ENCODE peak calls at places on chromosomes 5 and 9, in four cellular contexts. A is trophoblast cell, E is IMR-90, N is mesenchymal stem cell. R is an unnamed sample. For H3K9me3, the result is how much of the 10 kb centered on the place peaks cover.

GRCh38 chr5:112417931-112418358 is 1.1 kb downstream of the EPB41L4A start:
- DNase-seq in A (peak), E (no peak), N (peak), R (no peak)

GRCh38 chr5:93428868-93429267 is 152.2 kb downstream of the NR2F1-AS1 start:
- DNase-seq in N (peak), A (no peak), E (peak), R (no peak)

GRCh38 chr5:116769470-116769869 is 194.8 kb upstream of the SEMA6A start:
- DNase-seq in A (no peak), E (no peak), N (no peak), R (no peak)

GRCh38 chr5:174190073-174190675 is 144.7 kb downstream of the NSG2 start:
- DNase-seq in A (no peak), E (no peak), N (no peak), R (no peak)

GRCh38 chr5:141001466-141001853 is 35.2 kb downstream of the PCDHAC2 start:
- DNase-seq in E (no peak), N (peak), A (no peak), R (peak)

GRCh38 chr5:176446884-176447537 is 1.2 kb upstream of the FAF2 start:
- DNase-seq in N (no peak), A (no peak), E (no peak), R (peak)

GRCh38 chr9:133493845-133494540 is 15.1 kb upstream of the SLC2A6 start:
- DNase-seq in A (no peak), N (no peak), E (no peak), R (no peak)

GRCh38 chr9:93096131-93096802 is at the start of gene CARD19:
- DNase-seq in N (peak), E (peak), A (peak), R (no peak)

GRCh38 chr9:76486151-76486550 is 27.2 kb downstream of the GCNT1 start:
- DNase-seq in A (peak), E (peak), N (no peak), R (no peak)

GRCh38 chr5:60228676-60229075 is 335.1 kb upstream of the PDE4D start:
- DNase-seq in N (no peak), A (no peak), E (no peak), R (no peak)

GRCh38 chr9:694499-695154 is 146.9 kb upstream of the DMRT1 start:
- DNase-seq in A (peak), E (peak), N (peak), R (no peak)

GRCh38 chr9:79708541-79708940 is 136.8 kb downstream of the TLE4 start:
- DNase-seq in E (no peak), A (no peak), N (no peak), R (no peak)

GRCh38 chr9:22238809-22239684 is 207.6 kb upstream of the DMRTA1 start:
- DNase-seq in A (no peak), N (peak), E (peak), R (no peak)

GRCh38 chr5:4563400-4563799 is 576.7 kb upstream of the ADAMTS16 start:
- DNase-seq in A (no peak), E (no peak), N (no peak), R (peak)

GRCh38 chr5:105840800-105841199 is 1829.9 kb downstream of the EFNA5 start:
- DNase-seq in A (no peak), N (no peak), E (no peak), R (no peak)

GRCh38 chr5:150364004-150364403 is 6.5 kb downstream of the TCOF1 start:
- DNase-seq in N (no peak), E (no peak), A (no peak), R (no peak)

GRCh38 chr5:95283022-95283615 is 1.8 kb downstream of the MCTP1 start:
- DNase-seq in A (no peak), E (no peak), N (no peak), R (peak)

DNA sequence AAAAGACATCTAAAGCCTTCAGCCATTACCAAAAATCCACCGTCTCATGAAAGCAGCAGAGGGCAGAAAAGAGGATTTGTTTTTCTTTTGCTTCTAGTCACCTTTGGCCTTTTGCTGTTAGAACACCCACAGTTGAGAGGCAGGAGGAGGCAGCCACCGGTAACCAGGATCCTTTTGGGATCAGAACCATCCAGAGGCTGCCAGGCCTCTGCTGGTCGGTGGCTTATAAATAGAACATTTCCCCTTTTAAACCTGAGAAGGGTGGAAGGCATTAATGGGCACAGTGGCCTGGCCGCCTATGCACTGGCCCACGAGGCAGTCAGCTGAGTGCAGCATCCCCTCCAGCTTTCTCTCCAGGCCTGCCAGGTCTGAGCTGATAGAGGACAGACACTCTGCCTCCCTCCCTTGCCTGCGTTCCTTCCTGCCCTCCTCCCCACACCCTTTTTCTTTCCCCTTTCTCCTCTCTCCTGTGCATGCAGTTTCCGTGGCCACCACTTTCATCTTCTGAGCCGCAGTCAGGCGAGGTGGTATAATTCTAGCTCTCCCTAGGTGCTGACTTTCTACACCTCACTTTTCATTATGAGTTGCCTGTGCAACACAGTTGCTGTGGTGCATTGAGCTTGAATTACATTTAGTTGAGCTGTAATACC is 253.4 kb downstream of the ARHGAP26 start:
- DNase-seq in N (no peak), A (no peak), E (peak), R (no peak)
- H3K14ac ChIP-seq in N (no peak), A (no peak), E (peak), R (no peak)

DNA sequence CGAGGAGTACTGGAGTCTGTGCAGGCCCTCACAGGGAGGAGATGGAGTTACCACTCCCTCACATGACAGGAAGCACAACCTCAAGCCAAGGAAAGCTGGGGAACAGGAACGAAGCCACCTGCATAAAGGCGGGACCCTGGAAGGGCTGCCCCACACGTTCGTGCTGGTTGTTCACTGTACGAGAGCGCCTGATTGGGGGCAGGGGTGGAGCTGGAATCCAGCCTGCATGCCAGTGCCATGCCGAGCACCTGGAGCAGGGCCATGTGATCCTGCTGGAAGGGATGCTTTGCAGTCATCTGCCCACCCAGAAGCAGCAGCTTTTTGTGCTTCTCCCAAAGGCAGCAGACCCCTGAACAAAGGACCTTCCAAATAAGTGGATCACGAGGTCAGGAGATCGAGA is 11.4 kb downstream of the GRM6 start:
- DNase-seq in N (no peak), A (no peak), E (no peak), R (no peak)
- H3K9me3 ChIP-seq in N (under half), A (half or more), E (half or more), R (half or more)

GRCh38 chr5:179285236-179285635 is 60.0 kb downstream of the ADAMTS2 start:
- DNase-seq in N (peak), E (no peak), A (no peak), R (no peak)
- H2AK5ac ChIP-seq in N (no peak), E (peak), A (no peak), R (no peak)

GRCh38 chr9:136597141-136597885 is 51.5 kb upstream of the NOTCH1 start:
- DNase-seq in E (no peak), N (no peak), A (no peak), R (no peak)
- H3K14ac ChIP-seq in E (no peak), N (no peak), A (no peak), R (no peak)

GRCh38 chr9:99006979-99007378 is 63.3 kb downstream of the COL15A1 start:
- DNase-seq in E (no peak), N (no peak), A (no peak), R (no peak)
- H3K9me3 ChIP-seq in E (under half), N (under half), A (under half), R (under half)

DNA sequence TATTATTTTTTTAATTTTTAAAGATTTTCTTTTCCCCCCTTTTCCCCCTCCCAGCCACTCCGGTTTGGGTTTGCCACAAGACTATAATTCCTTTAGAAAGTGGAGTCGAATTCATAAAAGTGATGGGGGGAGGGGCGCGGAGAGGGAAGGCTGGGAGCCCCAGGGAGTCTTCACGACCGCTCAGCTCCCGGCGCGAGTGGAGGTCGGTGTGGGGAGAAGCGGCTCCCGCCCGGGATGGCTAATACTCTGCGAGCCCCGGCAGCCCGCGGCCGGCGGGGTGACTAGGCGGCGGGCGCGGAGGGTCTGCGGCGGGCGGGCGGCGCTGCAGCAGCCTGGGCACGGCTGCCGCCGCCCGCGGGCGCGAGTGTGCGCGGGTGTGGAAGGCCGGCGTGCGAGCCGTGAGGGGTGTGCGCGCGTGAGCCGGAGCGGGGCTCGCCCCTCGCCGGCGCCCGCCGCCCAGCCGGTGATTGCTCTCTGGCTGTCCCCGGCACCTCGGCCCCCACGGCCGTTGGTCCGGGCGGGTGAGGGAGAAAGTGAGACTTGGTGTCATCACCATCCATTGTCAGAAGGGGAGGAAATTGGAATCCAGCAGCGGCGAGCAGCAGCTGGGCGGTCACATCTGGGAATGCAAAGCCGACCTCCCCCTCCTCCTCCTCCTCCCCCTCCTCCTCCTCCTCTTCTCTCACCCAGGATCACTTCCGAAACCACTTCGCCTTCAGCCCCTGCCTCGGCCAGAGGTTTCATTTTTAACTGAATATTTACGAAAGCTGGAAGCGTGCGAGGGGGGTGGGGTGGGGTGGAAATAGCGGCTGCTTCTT is at the start of gene PARP8:
- DNase-seq in A (peak), E (peak), N (peak), R (peak)
- H2AK5ac ChIP-seq in A (no peak), E (no peak), N (peak), R (no peak)

GRCh38 chr9:136087741-136088480 is 7.2 kb downstream of the NACC2 start:
- DNase-seq in N (no peak), A (no peak), E (no peak), R (peak)
- H3K14ac ChIP-seq in N (no peak), A (no peak), E (no peak), R (no peak)

R was measured in H9.